ENCODE peak calls at places on chromosomes 4 and X, in four cellular contexts. J is GM12878, M is HepG2, X is K562. C is an unnamed sample.

GRCh38 chr4:146957252-146957651 is 11.6 kb upstream of the TTC29 start:
- DNase-seq in J (no peak), M (no peak), X (no peak), C (no peak)

GRCh38 chr4:168831585-168831918 is 178.5 kb downstream of the CBR4 start:
- DNase-seq in J (no peak), M (no peak), X (no peak), C (no peak)

GRCh38 chrX:302975-303374 is 15.6 kb downstream of the GTPBP6 start:
- DNase-seq in J (no peak), M (no peak), X (no peak), C (no peak)

GRCh38 chr4:2795558-2796260 is 2.8 kb downstream of the SH3BP2 start:
- DNase-seq in J (no peak), M (no peak), X (no peak), C (no peak)

GRCh38 chr4:95545526-95545925 is 3.2 kb downstream of the UNC5C start:
- DNase-seq in J (no peak), M (no peak), X (no peak), C (no peak)

GRCh38 chr4:3781193-3781886 is 15.2 kb downstream of the ADRA2C start:
- DNase-seq in J (no peak), M (peak; percentile 74), X (peak; percentile 73), C (peak; percentile 73)

GRCh38 chrX:110008001-110008635 is 5.2 kb downstream of the TMEM164 start:
- DNase-seq in J (no peak), M (no peak), X (no peak), C (no peak)

GRCh38 chr4:53068755-53069154 is 206.6 kb downstream of the RASL11B start:
- DNase-seq in J (no peak), M (peak; percentile 65), X (no peak), C (no peak)

GRCh38 chr4:181821039-181822004 is 421.9 kb upstream of the TENM3 start:
- DNase-seq in J (no peak), M (no peak), X (no peak), C (no peak)

GRCh38 chrX:40153335-40154221 is 55.8 kb upstream of the BCOR start:
- DNase-seq in J (no peak), M (no peak), X (peak; percentile 67), C (peak; percentile 35)

GRCh38 chr4:41332666-41333065 is 75.9 kb downstream of the UCHL1 start:
- DNase-seq in J (no peak), M (no peak), X (no peak), C (no peak)

GRCh38 chrX:56313308-56313707 is 81.2 kb downstream of the KLF8 start:
- DNase-seq in J (no peak), M (no peak), X (no peak), C (no peak)

GRCh38 chr4:68498413-68499007 is 51.2 kb downstream of the TMPRSS11E start:
- DNase-seq in J (peak; percentile 30), M (peak; percentile 78), X (peak; percentile 29), C (peak; percentile 2)

GRCh38 chr4:152894673-152895072 is 41.5 kb upstream of the FHDC1 start:
- DNase-seq in J (no peak), M (no peak), X (no peak), C (no peak)

GRCh38 chrX:116198235-116198634 is 27.7 kb downstream of the AGTR2 start:
- DNase-seq in J (no peak), M (no peak), X (no peak), C (no peak)

GRCh38 chrX:38717871-38718270 is 83.4 kb upstream of the MID1IP1 start:
- DNase-seq in J (no peak), M (peak; percentile 16), X (peak; percentile 54), C (peak; percentile 47)

GRCh38 chr4:178812866-178813265 is 1370.6 kb upstream of the AGA start:
- DNase-seq in J (no peak), M (no peak), X (no peak), C (no peak)
- TF ChIP-seq JUNB in J (no peak), M (no peak), X (no peak), C (no peak)

DNA sequence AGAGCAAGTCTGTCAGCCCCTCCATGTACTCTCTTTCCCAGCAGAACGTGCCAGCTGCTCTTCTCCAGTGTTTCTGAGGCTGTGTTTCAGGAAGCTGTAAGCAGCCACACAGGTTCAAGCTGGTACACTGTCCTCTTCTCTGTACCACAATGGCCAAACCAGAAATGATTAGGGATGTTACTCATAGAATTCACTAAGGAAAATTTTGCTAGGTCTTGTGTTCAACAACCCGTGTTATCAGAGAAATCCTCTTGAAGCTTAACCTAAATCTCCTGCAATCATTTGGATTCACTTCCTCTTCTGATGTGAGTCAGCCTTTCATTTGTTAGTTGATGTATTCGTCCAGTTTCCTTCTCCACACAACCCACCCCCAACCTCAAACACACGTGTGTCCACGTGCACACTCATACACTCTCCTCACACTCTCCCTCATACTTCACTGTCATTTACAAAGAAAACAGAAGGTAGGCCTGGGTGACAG is 63.3 kb downstream of the DCUN1D4 start:
- DNase-seq in J (peak; percentile 69), M (no peak), X (no peak), C (no peak)
- TF ChIP-seq MAX in J (peak; percentile 70), M (no peak), X (no peak), C (no peak)

GRCh38 chrX:154057790-154058189 is 38.1 kb upstream of the IRAK1 start:
- DNase-seq in J (no peak), M (peak; percentile 13), X (no peak), C (no peak)
- H3K4me1 ChIP-seq in J (no peaks in the 10 kb centered on the region), M (peaks cover 33% of the 10 kb centered on the region), X (peaks cover 2% of the 10 kb centered on the region), C (peaks cover 16% of the 10 kb centered on the region)

GRCh38 chr4:183495182-183495581 is 9.7 kb upstream of the ING2 start:
- DNase-seq in J (no peak), M (no peak), X (no peak), C (no peak)

GRCh38 chr4:183499389-183499788 is 5.5 kb upstream of the ING2 start:
- DNase-seq in J (no peak), M (peak; percentile 72), X (no peak), C (no peak)

GRCh38 chr4:183504064-183504929 is 561 bp upstream of the ING2 start:
- DNase-seq in J (peak; percentile 80), M (peak; percentile 93), X (peak; percentile 89), C (peak; percentile 95)

GRCh38 chr4:183503497-183504063 is 1.3 kb upstream of the ING2 start:
- DNase-seq in J (peak; percentile 8), M (no peak), X (no peak), C (peak; percentile 18)

DNA sequence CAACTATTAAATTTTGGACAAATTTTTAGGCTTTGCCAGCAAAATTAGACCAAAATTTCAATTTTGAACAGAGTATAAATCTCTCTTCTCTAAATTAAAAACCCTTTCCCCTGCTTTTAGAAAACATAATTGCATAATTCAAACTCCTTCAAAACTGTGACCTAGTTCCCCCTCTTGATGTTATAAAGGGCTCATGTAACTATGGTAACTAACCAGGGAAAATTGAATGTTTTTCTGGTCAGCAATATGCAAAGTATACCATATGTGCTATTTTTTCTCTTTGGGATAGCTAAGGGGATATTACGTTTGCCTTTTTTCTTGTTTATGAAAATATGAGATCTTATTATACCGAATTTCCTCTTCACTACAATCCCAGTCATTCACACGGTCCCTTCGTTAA is 5.1 kb upstream of the ING2 start:
- DNase-seq in J (no peak), M (no peak), X (no peak), C (no peak)
- TF ChIP-seq JUNB in J (no peak), M (no peak), X (no peak), C (no peak)